ENCODE peak calls at places on chromosomes 4 and X, in nine cellular contexts. A is stimulated activated naive CD8-positive, alpha-beta T cell treated with anti-CD3 and anti-CD28 coated beads, Interleukin-15, Interleukin-2, amounts not matched to agents 100 U/mL and 50 U/mL, for 24 hours; C is stimulated activated effector memory CD8-positive, alpha-beta T cell treated with anti-CD3 and anti-CD28 coated beads, Interleukin-12 subunit alpha, Interleukin-12 subunit beta, amount 100 ng/mL, for 72 hours; Y is left lobe of liver; K is activated B cell treated with CpG ODN at 0.5 μM for 24 hours; W is K562; I is PC-3; M is left colon; S is heart right ventricle. X is an unnamed sample.
A peak's percentile ranks its signal among the peaks of the same experiment; 100 is the strongest.

GRCh38 chr4:152689615-152690501 is 10.1 kb upstream of the TMEM154 start:
- ATAC-seq in A (peak; percentile 62), C (peak; percentile 61), Y (no peak), K (peak; percentile 56), W (no peak), I (no peak), M (no peak), S (no peak), X (no peak)

GRCh38 chr4:98468744-98469143 is 189.7 kb downstream of the TSPAN5 start:
- ATAC-seq in A (no peak), C (no peak), Y (no peak), K (no peak), W (no peak), I (no peak), M (no peak), S (no peak), X (no peak)

GRCh38 chr4:39054497-39054896 is 7.5 kb upstream of the KLHL5 start:
- ATAC-seq in A (no peak), C (no peak), Y (no peak), K (no peak), W (peak; percentile 77), I (no peak), M (no peak), S (no peak), X (no peak)

GRCh38 chr4:40546972-40547371 is 82.7 kb downstream of the RBM47 start:
- ATAC-seq in A (no peak), C (no peak), Y (peak; percentile 15), K (no peak), W (no peak), I (no peak), M (peak; percentile 64), S (no peak), X (no peak)

GRCh38 chr4:59994118-59994517 is 1206.0 kb upstream of the ADGRL3 start:
- ATAC-seq in A (no peak), C (no peak), Y (peak; percentile 78), K (no peak), W (no peak), I (no peak), M (no peak), S (peak; percentile 57), X (no peak)

GRCh38 chrX:7941390-7942042 is 14.3 kb upstream of the PNPLA4 start:
- ATAC-seq in A (no peak), C (no peak), Y (peak; percentile 74), K (no peak), W (peak; percentile 42), I (peak; percentile 35), M (peak; percentile 86), S (no peak), X (no peak)

GRCh38 chrX:9745417-9746115 is 20.1 kb downstream of the GPR143 start:
- ATAC-seq in A (no peak), C (no peak), Y (peak; percentile 38), K (no peak), W (peak; percentile 37), I (no peak), M (no peak), S (peak; percentile 77), X (no peak)

GRCh38 chr4:56426273-56426672 is 9.1 kb downstream of the PPAT start:
- ATAC-seq in A (no peak), C (peak; percentile 42), Y (no peak), K (no peak), W (no peak), I (no peak), M (no peak), S (no peak), X (no peak)

GRCh38 chrX:129773649-129774458 is 5.9 kb upstream of the SASH3 start:
- ATAC-seq in A (no peak), C (peak; percentile 31), Y (peak; percentile 32), K (no peak), W (peak; percentile 64), I (no peak), M (peak; percentile 60), S (no peak), X (peak; percentile 33)

GRCh38 chr4:16270654-16271328 is 44.5 kb upstream of the TAPT1 start:
- ATAC-seq in A (no peak), C (no peak), Y (peak; percentile 48), K (no peak), W (peak; percentile 64), I (no peak), M (no peak), S (peak; percentile 55), X (no peak)

GRCh38 chr4:62196338-62196737 is 996.2 kb downstream of the ADGRL3 start:
- ATAC-seq in A (no peak), C (no peak), Y (no peak), K (no peak), W (no peak), I (no peak), M (no peak), S (no peak), X (no peak)

GRCh38 chrX:3393168-3393567 is 46.7 kb upstream of the MXRA5 start:
- ATAC-seq in A (no peak), C (no peak), Y (no peak), K (no peak), W (no peak), I (no peak), M (no peak), S (no peak), X (no peak)

GRCh38 chr4:1599491-1600210 is 84.5 kb downstream of the FAM53A start:
- ATAC-seq in A (no peak), C (no peak), Y (no peak), K (no peak), W (no peak), I (no peak), M (no peak), S (no peak), X (no peak)

GRCh38 chr4:89788243-89789072 is 48.5 kb downstream of the SNCA start:
- ATAC-seq in A (no peak), C (no peak), Y (no peak), K (no peak), W (no peak), I (no peak), M (no peak), S (peak; percentile 80), X (no peak)

GRCh38 chr4:1448589-1449420 is 42.6 kb upstream of the NKX1-1 start:
- ATAC-seq in A (no peak), C (peak; percentile 31), Y (no peak), K (no peak), W (no peak), I (no peak), M (no peak), S (peak; percentile 14), X (no peak)

GRCh38 chr4:108107729-108108382 is 60.9 kb downstream of the LEF1 start:
- ATAC-seq in A (peak; percentile 86), C (peak; percentile 89), Y (no peak), K (no peak), W (peak; percentile 78), I (no peak), M (no peak), S (no peak), X (peak; percentile 92)

GRCh38 chr4:140703463-140703862 is 52.7 kb downstream of the TBC1D9 start:
- ATAC-seq in A (no peak), C (no peak), Y (peak; percentile 82), K (no peak), W (no peak), I (no peak), M (no peak), S (no peak), X (no peak)

GRCh38 chr4:94306713-94307112 is 35.9 kb downstream of the HPGDS start:
- ATAC-seq in A (no peak), C (no peak), Y (no peak), K (no peak), W (no peak), I (no peak), M (no peak), S (no peak), X (no peak)

GRCh38 chr4:181293014-181293413 is 950.2 kb upstream of the TENM3 start:
- ATAC-seq in A (no peak), C (no peak), Y (no peak), K (no peak), W (no peak), I (no peak), M (no peak), S (peak; percentile 66), X (no peak)